ENCODE peak calls at places on chromosomes 11 and 22, in ten cellular contexts. F is heart left ventricle; X is cardiac muscle cell; P is colonic mucosa; U is OCI-LY7; O is psoas muscle; M is left lung; G is K562; W is CD8-positive, alpha-beta T cell; Q is A549. T is an unnamed sample.

GRCh38 chr11:20397281-20397680 is 9.8 kb downstream of the PRMT3 start:
- DNase-seq in F (no peak), X (peak; percentile 36), P (no peak), U (peak; percentile 40), O (no peak), M (no peak), G (peak; percentile 16), W (peak; percentile 16), Q (peak; percentile 69), T (no peak)

GRCh38 chr11:79237676-79238075 is 203.2 kb downstream of the TENM4 start:
- DNase-seq in F (no peak), X (peak; percentile 15), P (no peak), U (no peak), O (no peak), M (no peak), G (no peak), W (no peak), Q (no peak), T (no peak)

GRCh38 chr11:82003024-82003423 is 730.6 kb downstream of the FAM181B start:
- DNase-seq in F (no peak), X (no peak), P (no peak), U (no peak), O (no peak), M (no peak), G (no peak), W (no peak), Q (no peak), T (no peak)

GRCh38 chr11:27282141-27282590 is 80.8 kb downstream of the CCDC34 start:
- DNase-seq in F (peak; percentile 79), X (no peak), P (no peak), U (no peak), O (peak; percentile 30), M (peak; percentile 51), G (no peak), W (no peak), Q (peak; percentile 83), T (no peak)

GRCh38 chr11:121300313-121300971 is 7.9 kb downstream of the SC5D start:
- DNase-seq in F (peak; percentile 28), X (peak; percentile 28), P (no peak), U (no peak), O (no peak), M (no peak), G (no peak), W (no peak), Q (no peak), T (no peak)

GRCh38 chr11:1226981-1227550 is 4.2 kb downstream of the MUC5B start:
- DNase-seq in F (peak; percentile 20), X (no peak), P (peak; percentile 30), U (no peak), O (peak; percentile 15), M (no peak), G (peak; percentile 59), W (no peak), Q (peak; percentile 40), T (no peak)

GRCh38 chr22:29032014-29032475 is 29.6 kb downstream of the C22orf31 start:
- DNase-seq in F (no peak), X (peak; percentile 14), P (no peak), U (no peak), O (no peak), M (no peak), G (no peak), W (no peak), Q (no peak), T (no peak)

GRCh38 chr11:125001849-125002248 is 47.8 kb downstream of the CCDC15 start:
- DNase-seq in F (no peak), X (no peak), P (no peak), U (no peak), O (no peak), M (no peak), G (no peak), W (no peak), Q (no peak), T (no peak)

GRCh38 chr11:70078095-70078795 is at the start of gene ANO1:
- DNase-seq in F (no peak), X (peak; percentile 50), P (no peak), U (no peak), O (no peak), M (no peak), G (peak; percentile 64), W (no peak), Q (no peak), T (no peak)
- H3K4me1 ChIP-seq in F (peaks cover 13% of the 10 kb centered on the region), X (no peaks in the 10 kb centered on the region), P (no peaks in the 10 kb centered on the region), U (no peaks in the 10 kb centered on the region), O (no peaks in the 10 kb centered on the region), M (no peaks in the 10 kb centered on the region), G (no peaks in the 10 kb centered on the region), W (no peaks in the 10 kb centered on the region), Q (no peaks in the 10 kb centered on the region), T (peaks cover 4% of the 10 kb centered on the region)

DNA sequence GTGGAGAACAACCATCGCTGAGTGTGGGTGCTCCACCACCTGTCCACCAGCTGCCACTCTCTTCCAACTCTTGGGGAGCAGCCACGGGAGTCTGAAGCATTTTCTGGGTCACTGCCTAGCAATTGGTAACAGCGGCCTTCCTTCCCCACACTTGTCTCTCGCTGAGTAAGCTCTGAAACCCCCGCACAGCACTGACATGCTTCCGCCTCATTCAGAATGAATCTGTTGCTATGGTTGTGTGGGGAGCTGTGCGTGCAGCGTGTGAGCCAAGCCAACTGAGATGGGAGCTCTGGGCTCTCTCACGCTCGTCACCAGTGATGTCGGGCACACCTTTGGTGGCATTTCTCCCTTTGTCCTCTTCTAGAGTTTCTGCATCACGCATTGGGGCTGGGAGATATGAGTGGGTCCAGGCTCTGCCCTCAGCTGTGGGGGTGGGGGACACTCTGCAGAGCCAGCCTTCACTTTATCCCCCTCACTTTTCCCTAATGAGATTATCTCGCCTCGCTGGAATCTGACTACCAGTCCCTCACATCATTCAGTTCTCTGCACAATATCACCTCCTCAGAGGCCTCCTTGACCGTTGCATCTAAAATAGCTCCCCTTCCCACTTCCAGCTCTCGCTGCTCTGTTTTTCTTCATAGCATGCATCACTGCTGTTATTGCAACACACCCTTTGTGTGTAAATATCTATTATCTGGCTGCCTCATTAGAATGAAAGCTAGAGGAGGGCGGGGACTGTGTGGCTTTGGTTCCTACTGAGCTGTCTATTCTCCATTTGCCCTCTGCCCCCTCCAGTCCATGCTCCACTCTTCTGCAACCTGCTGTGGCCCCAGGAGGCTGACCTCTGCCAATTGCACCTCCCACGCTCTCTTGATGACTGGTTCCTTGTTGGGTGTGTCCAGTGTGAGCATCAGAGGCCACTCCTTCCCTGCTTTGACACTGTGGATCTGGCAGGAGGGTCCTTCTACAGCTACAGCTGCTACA is 569.9 kb upstream of the CADM1 start:
- DNase-seq in F (peak; percentile 65), X (peak; percentile 80), P (no peak), U (no peak), O (no peak), M (no peak), G (no peak), W (no peak), Q (no peak), T (no peak)
- H3K4me3 ChIP-seq in F (no peak overlapping the region), X (no peak overlapping the region), P (no peak overlapping the region), U (no peak overlapping the region), O (no peak overlapping the region), M (no peak overlapping the region), G (no peak overlapping the region), W (no peak overlapping the region), Q (no peak overlapping the region), T (no peak overlapping the region)

GRCh38 chr11:8776209-8776608 is 93.6 kb downstream of the RPL27A start:
- DNase-seq in F (no peak), X (no peak), P (no peak), U (no peak), O (no peak), M (no peak), G (no peak), W (no peak), Q (no peak), T (no peak)

GRCh38 chr11:8775341-8776133 is 92.9 kb downstream of the RPL27A start:
- DNase-seq in F (peak; percentile 44), X (no peak), P (no peak), U (no peak), O (no peak), M (no peak), G (no peak), W (no peak), Q (no peak), T (no peak)

GRCh38 chr11:8772571-8772970 is 90.0 kb downstream of the RPL27A start:
- DNase-seq in F (no peak), X (no peak), P (no peak), U (no peak), O (no peak), M (no peak), G (no peak), W (no peak), Q (no peak), T (no peak)

GRCh38 chr11:8773916-8774537 is 91.4 kb downstream of the RPL27A start:
- DNase-seq in F (no peak), X (no peak), P (no peak), U (no peak), O (no peak), M (no peak), G (no peak), W (no peak), Q (no peak), T (no peak)

DNA sequence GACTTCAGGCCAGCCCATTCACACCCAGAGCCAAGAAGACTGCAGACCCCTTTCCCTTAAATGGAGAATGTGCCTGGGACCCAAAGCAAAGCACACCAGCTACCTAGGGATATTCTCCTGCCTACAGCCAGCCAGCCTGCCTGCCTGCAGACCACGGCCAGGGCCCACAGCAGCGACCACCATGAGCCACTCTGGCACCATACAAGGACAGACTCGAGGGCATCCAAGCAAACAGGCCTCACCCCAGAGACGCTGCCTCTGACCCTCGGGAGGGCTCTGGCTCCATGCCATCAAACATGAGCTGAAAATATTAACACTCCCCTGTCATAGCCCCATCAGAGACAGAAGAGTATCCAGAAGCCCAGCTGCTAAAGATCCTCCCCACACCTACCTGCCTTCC is 90.5 kb downstream of the RPL27A start:
- DNase-seq in F (no peak), X (no peak), P (no peak), U (no peak), O (no peak), M (no peak), G (no peak), W (no peak), Q (no peak), T (no peak)
- H3K27ac ChIP-seq in F (peak overlapping the region; percentile 63), X (no peak overlapping the region), P (no peak overlapping the region), U (no peak overlapping the region), O (no peak overlapping the region), M (no peak overlapping the region), G (no peak overlapping the region), W (no peak overlapping the region), Q (no peak overlapping the region), T (no peak overlapping the region)

GRCh38 chr22:24303007-24303406 is 32.4 kb downstream of the SPECC1L start:
- DNase-seq in F (no peak), X (no peak), P (no peak), U (no peak), O (no peak), M (no peak), G (no peak), W (no peak), Q (no peak), T (no peak)

GRCh38 chr22:24305260-24305692 is 34.6 kb downstream of the SPECC1L start:
- DNase-seq in F (no peak), X (no peak), P (no peak), U (no peak), O (no peak), M (no peak), G (no peak), W (no peak), Q (no peak), T (no peak)

GRCh38 chr22:24302591-24302990 is 32.0 kb downstream of the SPECC1L start:
- DNase-seq in F (no peak), X (no peak), P (peak; percentile 49), U (no peak), O (no peak), M (no peak), G (no peak), W (no peak), Q (no peak), T (no peak)

DNA sequence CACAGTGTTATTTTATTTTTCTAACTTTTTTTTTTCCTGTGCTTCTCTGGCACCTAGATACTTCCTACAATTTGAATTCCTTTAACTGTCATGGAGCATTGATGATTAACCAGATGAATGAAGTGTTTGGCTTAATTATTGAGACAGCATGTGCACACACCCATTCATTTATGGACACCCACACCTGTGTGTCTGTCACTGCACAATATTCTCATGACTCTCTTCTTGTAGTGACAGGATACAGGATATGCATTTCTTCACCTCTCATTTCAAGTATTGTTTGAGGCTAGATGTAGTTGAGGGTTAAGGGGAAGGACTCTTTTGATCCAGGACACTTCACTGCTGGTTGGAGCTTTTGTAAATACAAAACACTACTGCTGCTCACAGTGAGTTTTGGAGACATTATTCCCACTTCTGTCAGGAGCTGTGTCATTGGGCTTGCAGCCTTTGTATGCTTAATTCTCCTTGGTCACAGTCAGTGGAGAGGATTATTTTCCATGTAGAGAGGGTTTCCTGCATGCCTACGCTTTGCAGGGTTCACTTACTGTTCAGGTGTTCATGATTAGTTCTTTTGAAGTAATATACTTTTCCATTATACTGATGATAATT is 33.5 kb downstream of the SPECC1L start:
- DNase-seq in F (no peak), X (no peak), P (no peak), U (no peak), O (no peak), M (no peak), G (no peak), W (no peak), Q (no peak), T (no peak)
- H3K4me1 ChIP-seq in F (peaks cover 59% of the 10 kb centered on the region), X (peaks cover 12% of the 10 kb centered on the region), P (peaks cover 20% of the 10 kb centered on the region), U (peaks cover 6% of the 10 kb centered on the region), O (peaks cover 41% of the 10 kb centered on the region), M (peaks cover 34% of the 10 kb centered on the region), G (no peaks in the 10 kb centered on the region), W (peaks cover 46% of the 10 kb centered on the region), Q (peaks cover 19% of the 10 kb centered on the region), T (no peaks in the 10 kb centered on the region)